ENCODE peak calls at places on chromosomes 12 and 14, in nine cellular contexts. J is Panc1; D is mesothelial cell of epicardium; I is nephron progenitor cell; U is kidney epithelial cell; R is fibroblast of lung; O is cardiac muscle cell; A is testis; M is CD4-positive, alpha-beta T cell. G is an unnamed sample.

GRCh38 chr14:99541677-99542470 is 60.7 kb downstream of the CCNK start:
- DNase-seq in J (no peak), D (no peak), I (no peak), U (no peak), R (no peak), O (no peak), A (no peak), M (no peak), G (no peak)

GRCh38 chr14:106276326-106277267 is 750.2 kb downstream of the TMEM121 start:
- DNase-seq in J (no peak), D (no peak), I (no peak), U (no peak), R (no peak), O (no peak), A (no peak), M (no peak), G (no peak)

GRCh38 chr14:54548491-54548890 is 18.4 kb upstream of the SAMD4A start:
- DNase-seq in J (no peak), D (no peak), I (no peak), U (no peak), R (no peak), O (no peak), A (no peak), M (no peak), G (no peak)

GRCh38 chr12:54658306-54659264 is 10.4 kb upstream of the DCD start:
- DNase-seq in J (peak; percentile 15), D (no peak), I (peak; percentile 67), U (no peak), R (no peak), O (peak; percentile 20), A (peak; percentile 82), M (peak; percentile 3), G (peak; percentile 43)

GRCh38 chr12:54287316-54288157 is 7.0 kb downstream of the HNRNPA1 start:
- DNase-seq in J (no peak), D (no peak), I (no peak), U (no peak), R (no peak), O (no peak), A (no peak), M (no peak), G (no peak)

GRCh38 chr12:121990692-121991603 is 30.7 kb upstream of the BCL7A start:
- DNase-seq in J (no peak), D (no peak), I (no peak), U (no peak), R (peak; percentile 48), O (no peak), A (no peak), M (no peak), G (no peak)

GRCh38 chr14:30034049-30034635 is 106.5 kb upstream of the PRKD1 start:
- DNase-seq in J (no peak), D (no peak), I (no peak), U (no peak), R (peak; percentile 29), O (no peak), A (no peak), M (no peak), G (no peak)

GRCh38 chr12:6891637-6892036 is 13.0 kb upstream of the LRRC23 start:
- DNase-seq in J (no peak), D (no peak), I (no peak), U (no peak), R (no peak), O (no peak), A (no peak), M (no peak), G (no peak)

GRCh38 chr12:29428630-29429029 is 47.7 kb upstream of the ERGIC2 start:
- DNase-seq in J (no peak), D (no peak), I (no peak), U (peak; percentile 77), R (peak; percentile 60), O (no peak), A (no peak), M (no peak), G (no peak)

GRCh38 chr12:29425722-29426121 is 44.8 kb upstream of the ERGIC2 start:
- DNase-seq in J (no peak), D (no peak), I (no peak), U (no peak), R (no peak), O (no peak), A (no peak), M (no peak), G (no peak)

GRCh38 chr12:29429999-29430698 is 49.2 kb upstream of the ERGIC2 start:
- DNase-seq in J (no peak), D (no peak), I (no peak), U (no peak), R (no peak), O (no peak), A (no peak), M (no peak), G (no peak)

GRCh38 chr12:29426516-29426915 is 45.5 kb upstream of the ERGIC2 start:
- DNase-seq in J (no peak), D (no peak), I (no peak), U (no peak), R (no peak), O (no peak), A (no peak), M (no peak), G (no peak)

DNA sequence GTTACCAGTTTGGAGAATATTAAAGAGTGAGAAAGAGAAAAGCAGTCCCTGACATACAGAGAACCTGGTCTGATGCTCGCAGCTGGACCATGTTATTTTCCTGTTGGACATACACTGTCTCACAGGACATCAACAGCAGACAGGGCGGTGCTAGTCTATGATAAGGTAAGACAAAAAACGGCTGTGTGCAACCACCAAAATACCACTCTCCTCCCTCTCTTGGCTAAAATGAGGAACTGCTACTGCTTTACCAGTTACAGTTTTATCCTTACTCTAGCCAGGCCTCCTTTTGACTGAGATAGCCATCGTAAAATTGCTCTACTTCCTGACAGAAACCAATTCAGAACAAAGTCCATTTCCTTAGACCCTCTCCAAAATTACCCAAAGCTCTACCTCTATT is 47.0 kb upstream of the ERGIC2 start:
- DNase-seq in J (no peak), D (no peak), I (no peak), U (no peak), R (no peak), O (no peak), A (no peak), M (no peak), G (no peak)
- TF ChIP-seq CTCF in J (peak; percentile 20), D (no peak), I (peak; percentile 15), U (no peak), R (no peak), O (peak; percentile 48), A (no peak), M (peak; percentile 63), G (peak; percentile 27)

DNA sequence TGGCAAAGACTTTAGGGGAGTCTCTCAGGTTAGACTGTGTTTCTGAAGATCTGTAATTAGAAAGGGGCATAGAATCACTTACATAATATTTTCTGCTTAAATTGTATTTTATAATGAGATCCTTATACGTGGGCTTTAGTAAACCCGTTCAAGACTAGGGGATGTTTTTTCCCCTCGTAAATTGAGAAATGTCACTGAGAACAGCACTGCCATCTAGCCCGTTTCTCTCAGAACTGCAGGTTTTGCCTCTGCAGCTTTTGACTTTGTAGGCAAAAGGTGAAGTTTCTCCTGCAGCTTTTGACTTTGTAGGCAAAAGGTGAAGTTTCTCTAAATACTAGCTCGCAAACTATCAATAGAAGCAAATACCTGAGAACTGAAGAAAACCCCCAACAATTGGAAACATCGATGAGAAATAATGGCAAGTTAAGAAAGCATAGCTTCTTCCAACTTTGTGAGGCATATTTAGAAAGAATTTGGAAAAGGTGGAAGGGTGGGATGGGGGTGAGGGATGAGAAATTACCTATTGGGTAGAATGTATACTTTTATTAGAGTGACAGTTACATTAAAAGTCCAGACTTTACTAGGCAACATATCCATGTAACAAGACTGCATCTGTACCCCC is 9.9 kb upstream of the ASPG start:
- DNase-seq in J (no peak), D (no peak), I (no peak), U (no peak), R (no peak), O (no peak), A (no peak), M (no peak), G (no peak)
- TF ChIP-seq CTCF in J (peak; percentile 68), D (no peak), I (peak; percentile 53), U (peak; percentile 54), R (peak; percentile 17), O (peak; percentile 47), A (peak; percentile 4), M (peak; percentile 14), G (peak; percentile 61)

GRCh38 chr12:2944401-2945047 is 14.7 kb upstream of the TEAD4 start:
- DNase-seq in J (no peak), D (no peak), I (peak; percentile 64), U (no peak), R (no peak), O (peak; percentile 64), A (peak; percentile 62), M (peak; percentile 31), G (peak; percentile 80)
- TF ChIP-seq CTCF in J (peak; percentile 84), D (peak; percentile 44), I (peak; percentile 62), U (peak; percentile 93), R (peak; percentile 62), O (peak; percentile 73), A (peak; percentile 58), M (peak; percentile 51), G (peak; percentile 95)

GRCh38 chr14:36066636-36067035 is 109.9 kb downstream of the PTCSC3 start:
- DNase-seq in J (no peak), D (no peak), I (no peak), U (no peak), R (no peak), O (no peak), A (no peak), M (no peak), G (no peak)

GRCh38 chr14:36067428-36068187 is 108.9 kb downstream of the PTCSC3 start:
- DNase-seq in J (no peak), D (no peak), I (no peak), U (no peak), R (no peak), O (no peak), A (no peak), M (no peak), G (no peak)

GRCh38 chr14:36068777-36069534 is 107.6 kb downstream of the PTCSC3 start:
- DNase-seq in J (no peak), D (no peak), I (no peak), U (no peak), R (peak; percentile 91), O (no peak), A (no peak), M (no peak), G (no peak)

GRCh38 chr14:36069535-36069900 is 107.0 kb downstream of the PTCSC3 start:
- DNase-seq in J (peak; percentile 24), D (no peak), I (peak; percentile 43), U (no peak), R (peak; percentile 55), O (peak; percentile 58), A (peak; percentile 38), M (no peak), G (no peak)

DNA sequence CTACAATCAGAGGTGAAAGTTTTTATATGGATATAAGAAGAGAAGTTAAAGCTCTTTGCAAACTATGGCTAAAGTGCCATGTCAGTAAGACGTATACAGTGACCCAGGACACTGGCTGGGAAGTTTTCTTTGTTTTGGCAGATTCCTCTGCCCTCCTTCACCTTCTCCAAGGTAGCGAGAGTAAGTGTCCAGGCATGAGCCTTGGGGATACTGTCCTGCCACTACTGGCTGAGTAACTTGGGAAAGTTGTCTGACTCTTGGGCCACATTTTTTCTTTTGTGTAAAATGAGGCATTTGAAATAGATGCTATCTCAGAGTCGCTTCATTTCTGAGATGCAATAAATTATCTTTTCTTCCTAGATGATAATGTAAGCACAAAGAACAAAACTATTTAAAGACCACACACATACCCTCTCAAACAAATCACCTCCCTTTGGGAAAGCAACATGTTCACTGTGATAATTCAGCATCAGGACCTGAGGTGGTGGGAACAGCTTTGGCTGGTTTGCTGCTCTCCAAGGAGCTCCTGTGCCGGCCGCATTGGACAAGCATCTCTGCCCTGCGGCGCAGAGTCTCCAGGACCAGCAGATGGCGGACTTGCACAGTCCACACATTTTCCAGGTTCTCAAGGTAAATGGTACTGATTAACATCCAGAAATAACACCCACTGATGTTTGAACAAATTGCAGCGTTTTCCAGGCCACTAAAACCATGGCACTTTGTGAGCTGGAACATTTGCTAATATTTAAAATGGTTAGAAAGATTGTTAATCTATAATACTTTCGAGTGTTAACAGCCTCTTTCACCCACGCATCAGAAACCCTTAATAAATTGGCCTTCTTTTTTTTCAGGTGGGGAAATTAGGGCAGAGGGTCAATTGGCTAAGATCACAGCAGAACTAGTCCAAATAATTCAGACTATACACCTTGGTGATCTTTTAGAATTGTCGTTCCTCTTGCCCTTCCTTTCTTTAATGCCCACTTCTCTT is 106.2 kb downstream of the PTCSC3 start:
- DNase-seq in J (peak; percentile 32), D (peak; percentile 40), I (peak; percentile 75), U (peak; percentile 51), R (peak; percentile 67), O (peak; percentile 77), A (peak; percentile 70), M (no peak), G (peak; percentile 62)
- TF ChIP-seq CTCF in J (peak; percentile 80), D (peak; percentile 54), I (peak; percentile 79), U (peak; percentile 95), R (peak; percentile 91), O (peak; percentile 88), A (no peak), M (no peak), G (peak; percentile 92)